ENCODE peak calls at places on chromosomes 13 and 19, in five cellular contexts. U, R, N, J and D are unnamed samples.

GRCh38 chr19:51681286-51681956 is 11.7 kb upstream of the SPACA6 start:
- DNase-seq in U (no peak), R (no peak), N (no peak), J (no peak), D (no peak)

GRCh38 chr19:1571358-1571757 is 3.2 kb upstream of the MEX3D start:
- DNase-seq in U (no peak), R (no peak), N (no peak), J (no peak), D (no peak)

GRCh38 chr13:44188257-44188656 is 185.4 kb upstream of the SERP2 start:
- DNase-seq in U (no peak), R (no peak), N (no peak), J (no peak), D (peak; percentile 58)

GRCh38 chr19:56554272-56554869 is 12.9 kb upstream of the ZNF470 start:
- DNase-seq in U (no peak), R (no peak), N (no peak), J (no peak), D (no peak)

GRCh38 chr13:22311734-22312404 is 641.0 kb downstream of the FGF9 start:
- DNase-seq in U (no peak), R (no peak), N (no peak), J (no peak), D (no peak)

GRCh38 chr13:77138813-77139212 is 111.9 kb upstream of the FBXL3 start:
- DNase-seq in U (no peak), R (no peak), N (no peak), J (no peak), D (no peak)

GRCh38 chr13:51728972-51729371 is 75.0 kb downstream of the DHRS12 start:
- DNase-seq in U (no peak), R (no peak), N (no peak), J (no peak), D (no peak)

GRCh38 chr13:101085551-101085950 is 330.8 kb downstream of the NALCN start:
- DNase-seq in U (no peak), R (no peak), N (no peak), J (no peak), D (no peak)

GRCh38 chr13:43054803-43055802 is 31.7 kb downstream of the DNAJC15 start:
- DNase-seq in U (no peak), R (peak; percentile 50), N (no peak), J (peak; percentile 75), D (peak; percentile 10)

GRCh38 chr19:10812902-10813404 is 23.1 kb downstream of the TMED1 start:
- DNase-seq in U (peak; percentile 80), R (no peak), N (no peak), J (no peak), D (peak; percentile 38)

GRCh38 chr19:5452594-5453565 is 2.3 kb upstream of the ZNRF4 start:
- DNase-seq in U (peak; percentile 87), R (no peak), N (no peak), J (peak; percentile 44), D (peak; percentile 66)

GRCh38 chr13:47216176-47216822 is 319.4 kb upstream of the HTR2A start:
- DNase-seq in U (no peak), R (no peak), N (no peak), J (no peak), D (no peak)

GRCh38 chr13:28438067-28438466 is 56.9 kb downstream of the FLT1 start:
- DNase-seq in U (no peak), R (no peak), N (no peak), J (no peak), D (no peak)

GRCh38 chr13:64007334-64007733 is 2591.7 kb upstream of the PCDH20 start:
- DNase-seq in U (no peak), R (no peak), N (no peak), J (no peak), D (no peak)

GRCh38 chr13:109971006-109971744 is 184.8 kb upstream of the IRS2 start:
- DNase-seq in U (no peak), R (no peak), N (no peak), J (no peak), D (no peak)

GRCh38 chr19:37979547-37980082 is 72.6 kb downstream of the SIPA1L3 start:
- DNase-seq in U (no peak), R (no peak), N (peak; percentile 69), J (peak; percentile 60), D (no peak)

GRCh38 chr13:109781384-109782065 is 4.9 kb downstream of the IRS2 start:
- DNase-seq in U (no peak), R (no peak), N (no peak), J (no peak), D (no peak)

GRCh38 chr13:105597573-105597972 is 937.9 kb downstream of the EFNB2 start:
- DNase-seq in U (no peak), R (no peak), N (no peak), J (no peak), D (no peak)

GRCh38 chr19:42193706-42194105 is 23.8 kb downstream of the DEDD2 start:
- DNase-seq in U (no peak), R (no peak), N (no peak), J (no peak), D (no peak)

GRCh38 chr13:54184576-54184975 is 1156.0 kb downstream of the OLFM4 start:
- DNase-seq in U (no peak), R (no peak), N (no peak), J (no peak), D (no peak)

GRCh38 chr13:72652681-72653080 is 74.7 kb downstream of the MZT1 start:
- DNase-seq in U (no peak), R (no peak), N (no peak), J (no peak), D (no peak)

DNA sequence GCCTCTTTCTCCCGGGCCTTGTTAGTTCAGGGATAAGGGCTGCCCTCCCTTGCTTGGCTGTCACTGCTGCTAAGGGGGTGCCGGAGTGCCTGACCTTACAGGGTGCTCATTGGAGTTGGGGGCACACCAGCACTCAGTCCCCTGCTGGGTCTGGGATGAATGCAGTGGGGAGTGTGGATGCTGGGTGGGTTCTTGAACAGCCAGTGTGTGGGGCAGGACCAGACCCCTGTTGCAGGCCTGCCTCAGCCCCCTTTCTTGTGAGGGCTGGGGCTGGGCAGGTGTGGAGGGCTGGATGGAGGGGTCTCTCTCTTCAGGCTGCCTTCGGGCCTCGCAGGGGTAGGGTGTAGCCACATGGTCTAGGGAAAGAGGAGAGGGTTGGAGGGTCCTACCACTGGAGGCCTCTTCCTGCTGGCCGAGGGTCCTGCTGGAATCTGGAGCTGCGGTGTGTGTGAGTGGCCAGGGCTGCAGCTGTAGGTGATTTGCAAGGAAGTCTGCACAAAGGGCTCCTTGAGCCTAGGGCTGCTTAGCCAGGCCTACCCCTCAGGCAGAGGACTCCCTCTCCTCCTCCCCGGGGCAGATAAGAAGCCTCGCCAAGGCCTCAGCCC is 3.2 kb downstream of the CEBPA start:
- DNase-seq in U (no peak), R (no peak), N (no peak), J (no peak), D (no peak)
- TF ChIP-seq ESRRA in U (no peak), R (no peak), N (no peak), J (no peak), D (no peak)

GRCh38 chr19:6765738-6766356 is 1.4 kb downstream of the SH2D3A start:
- DNase-seq in U (no peak), R (peak; percentile 90), N (no peak), J (peak; percentile 19), D (peak; percentile 44)
- TF ChIP-seq ESRRA in U (no peak), R (no peak), N (no peak), J (no peak), D (no peak)

GRCh38 chr13:40534456-40534855 is 132.0 kb downstream of the FOXO1 start:
- DNase-seq in U (no peak), R (no peak), N (no peak), J (peak; percentile 82), D (no peak)
- TF ChIP-seq ESRRA in U (no peak), R (no peak), N (no peak), J (no peak), D (no peak)

DNA sequence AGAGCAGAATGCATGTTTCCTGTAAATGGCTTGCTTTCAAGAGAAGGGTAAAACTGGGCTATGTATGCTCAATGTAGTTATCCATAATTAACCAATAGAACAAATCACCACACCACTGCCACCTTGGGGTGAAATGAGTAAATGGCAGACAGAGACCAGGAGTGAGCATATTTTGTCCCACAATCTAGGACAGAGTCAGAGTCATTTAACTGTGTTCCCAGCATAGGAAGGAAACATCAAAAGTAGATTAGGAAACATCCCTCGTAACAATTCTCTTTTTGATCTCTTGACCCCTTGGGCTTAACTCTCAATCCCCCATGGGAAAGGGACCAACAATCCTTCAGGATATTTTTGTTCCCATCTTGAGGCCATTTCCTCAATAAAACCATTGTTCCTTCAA is 224.8 kb downstream of the NHLRC3 start:
- DNase-seq in U (peak; percentile 18), R (peak; percentile 54), N (peak; percentile 9), J (peak; percentile 23), D (peak; percentile 28)
- TF ChIP-seq ESRRA in U (no peak), R (no peak), N (no peak), J (no peak), D (no peak)

GRCh38 chr19:16116067-16116466 is 4.4 kb downstream of the RAB8A start:
- DNase-seq in U (no peak), R (no peak), N (no peak), J (peak; percentile 59), D (no peak)

GRCh38 chr19:16115309-16116039 is 3.8 kb downstream of the RAB8A start:
- DNase-seq in U (no peak), R (no peak), N (no peak), J (no peak), D (no peak)

GRCh38 chr19:16112778-16113177 is 1.1 kb downstream of the RAB8A start:
- DNase-seq in U (peak; percentile 48), R (no peak), N (no peak), J (no peak), D (no peak)

GRCh38 chr19:16111909-16112752 is 442 bp downstream of the RAB8A start:
- DNase-seq in U (no peak), R (no peak), N (no peak), J (no peak), D (no peak)

GRCh38 chr19:16113727-16114126 is 2.0 kb downstream of the RAB8A start:
- DNase-seq in U (no peak), R (no peak), N (no peak), J (no peak), D (no peak)
- TF ChIP-seq ESRRA in U (no peak), R (no peak), N (no peak), J (no peak), D (no peak)

DNA sequence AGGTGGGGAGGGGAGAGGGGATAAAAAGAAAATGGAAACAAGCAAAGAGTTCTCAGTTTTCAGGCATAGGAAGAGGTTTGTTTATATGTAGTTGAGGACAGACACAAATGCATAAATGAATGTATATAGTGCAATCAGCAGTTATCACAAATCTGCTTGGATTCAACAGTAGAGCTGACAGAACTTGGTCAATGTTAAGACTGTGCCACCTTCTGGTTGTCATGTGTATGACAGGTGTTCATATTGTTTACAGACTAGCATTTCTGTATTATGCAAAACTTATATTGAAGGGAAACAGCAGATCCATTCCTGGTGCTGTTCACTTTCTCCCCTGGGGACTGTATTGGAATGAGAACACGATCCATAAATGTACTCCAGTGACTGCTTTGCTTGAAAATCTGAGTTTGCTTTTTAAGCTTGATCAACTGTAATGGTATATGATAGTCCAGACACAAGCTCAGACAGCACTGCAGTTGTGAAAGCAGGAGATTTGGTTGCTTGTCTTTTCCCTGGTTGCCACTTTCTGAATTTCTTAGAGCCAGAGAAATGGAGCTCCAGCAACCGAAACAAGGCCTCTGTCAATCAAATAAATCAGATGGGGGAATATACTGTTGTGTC is 319.5 kb upstream of the OBI1 start:
- DNase-seq in U (peak; percentile 29), R (no peak), N (peak; percentile 24), J (peak; percentile 50), D (peak; percentile 56)
- TF ChIP-seq ESRRA in U (no peak), R (no peak), N (no peak), J (no peak), D (no peak)

GRCh38 chr13:94660695-94661324 is 51.5 kb downstream of the SOX21 start:
- DNase-seq in U (peak; percentile 28), R (no peak), N (no peak), J (no peak), D (peak; percentile 45)
- TF ChIP-seq ESRRA in U (no peak), R (no peak), N (no peak), J (no peak), D (no peak)